ENCODE peak calls at places on chromosome 2, in seven cellular contexts. One of them, this sample, is unnamed.

GRCh38 chr2:120919771-120920437 is 184.2 kb downstream of the GLI2 start:
- DNase-seq in H9: no peak
- DNase-seq in natural killer cell: no peak
- DNase-seq in endothelial cell: no peak
- DNase-seq in AG08396: peak
- DNase-seq in fibroblast of mammary gland: peak
- DNase-seq in NCI-H82: no peak
- DNase-seq in this sample: peak

GRCh38 chr2:146817613-146818012 is 1027.2 kb upstream of the ACVR2A start:
- DNase-seq in H9: no peak
- DNase-seq in natural killer cell: no peak
- DNase-seq in endothelial cell: no peak
- DNase-seq in AG08396: no peak
- DNase-seq in fibroblast of mammary gland: peak
- DNase-seq in NCI-H82: peak
- DNase-seq in this sample: no peak

GRCh38 chr2:212330263-212330662 is 208.3 kb downstream of the ERBB4 start:
- DNase-seq in H9: no peak
- DNase-seq in natural killer cell: no peak
- DNase-seq in endothelial cell: no peak
- DNase-seq in AG08396: no peak
- DNase-seq in fibroblast of mammary gland: no peak
- DNase-seq in NCI-H82: no peak
- DNase-seq in this sample: no peak

GRCh38 chr2:106894545-106894944 is 8.6 kb upstream of the ST6GAL2 start:
- DNase-seq in H9: no peak
- DNase-seq in natural killer cell: no peak
- DNase-seq in endothelial cell: no peak
- DNase-seq in AG08396: no peak
- DNase-seq in fibroblast of mammary gland: no peak
- DNase-seq in NCI-H82: no peak
- DNase-seq in this sample: no peak

GRCh38 chr2:96161785-96162367 is 16.6 kb upstream of the DUSP2 start:
- DNase-seq in H9: no peak
- DNase-seq in natural killer cell: no peak
- DNase-seq in endothelial cell: no peak
- DNase-seq in AG08396: no peak
- DNase-seq in fibroblast of mammary gland: no peak
- DNase-seq in NCI-H82: no peak
- DNase-seq in this sample: no peak

GRCh38 chr2:218709906-218710305 is 729 bp upstream of the TTLL4 start:
- DNase-seq in H9: no peak
- DNase-seq in natural killer cell: no peak
- DNase-seq in endothelial cell: no peak
- DNase-seq in AG08396: no peak
- DNase-seq in fibroblast of mammary gland: no peak
- DNase-seq in NCI-H82: peak
- DNase-seq in this sample: no peak

GRCh38 chr2:134217924-134218323 is 35.9 kb upstream of the MGAT5 start:
- DNase-seq in H9: no peak
- DNase-seq in natural killer cell: no peak
- DNase-seq in endothelial cell: no peak
- DNase-seq in AG08396: no peak
- DNase-seq in fibroblast of mammary gland: peak
- DNase-seq in NCI-H82: no peak
- DNase-seq in this sample: no peak

GRCh38 chr2:64168231-64168630 is 24.0 kb upstream of the PELI1 start:
- DNase-seq in H9: no peak
- DNase-seq in natural killer cell: no peak
- DNase-seq in endothelial cell: no peak
- DNase-seq in AG08396: no peak
- DNase-seq in fibroblast of mammary gland: no peak
- DNase-seq in NCI-H82: no peak
- DNase-seq in this sample: no peak

GRCh38 chr2:41167014-41167413 is 715.1 kb upstream of the SLC8A1 start:
- DNase-seq in H9: peak
- DNase-seq in natural killer cell: no peak
- DNase-seq in endothelial cell: no peak
- DNase-seq in AG08396: no peak
- DNase-seq in fibroblast of mammary gland: no peak
- DNase-seq in NCI-H82: no peak
- DNase-seq in this sample: no peak

GRCh38 chr2:43139996-43140621 is 86.3 kb downstream of the ZFP36L2 start:
- DNase-seq in H9: no peak
- DNase-seq in natural killer cell: no peak
- DNase-seq in endothelial cell: no peak
- DNase-seq in AG08396: no peak
- DNase-seq in fibroblast of mammary gland: peak
- DNase-seq in NCI-H82: no peak
- DNase-seq in this sample: no peak

GRCh38 chr2:111118455-111119003 is 2.2 kb upstream of the BCL2L11 start:
- DNase-seq in H9: peak
- DNase-seq in natural killer cell: peak
- DNase-seq in endothelial cell: peak
- DNase-seq in AG08396: no peak
- DNase-seq in fibroblast of mammary gland: no peak
- DNase-seq in NCI-H82: no peak
- DNase-seq in this sample: peak

GRCh38 chr2:203440671-203441070 is 94.4 kb downstream of the RAPH1 start:
- DNase-seq in H9: no peak
- DNase-seq in natural killer cell: no peak
- DNase-seq in endothelial cell: no peak
- DNase-seq in AG08396: no peak
- DNase-seq in fibroblast of mammary gland: no peak
- DNase-seq in NCI-H82: no peak
- DNase-seq in this sample: no peak

GRCh38 chr2:27209621-27210401 is 2.0 kb upstream of the ATRAID start:
- DNase-seq in H9: no peak
- DNase-seq in natural killer cell: no peak
- DNase-seq in endothelial cell: no peak
- DNase-seq in AG08396: no peak
- DNase-seq in fibroblast of mammary gland: no peak
- DNase-seq in NCI-H82: no peak
- DNase-seq in this sample: no peak

GRCh38 chr2:127355407-127356008 is 32.3 kb downstream of the MAP3K2 start:
- DNase-seq in H9: no peak
- DNase-seq in natural killer cell: no peak
- DNase-seq in endothelial cell: peak
- DNase-seq in AG08396: peak
- DNase-seq in fibroblast of mammary gland: peak
- DNase-seq in NCI-H82: peak
- DNase-seq in this sample: no peak

GRCh38 chr2:180077295-180077906 is 70.3 kb upstream of the CWC22 start:
- DNase-seq in H9: no peak
- DNase-seq in natural killer cell: no peak
- DNase-seq in endothelial cell: no peak
- DNase-seq in AG08396: peak
- DNase-seq in fibroblast of mammary gland: peak
- DNase-seq in NCI-H82: peak
- DNase-seq in this sample: no peak